ENCODE peak calls at places on chromosomes 16 and 17, in seven cellular contexts. S, Q, B, Y, J, O and K are unnamed samples. For H3K4me1, the result is how much of the 10 kb centered on the place peaks cover.

GRCh38 chr16:83859265-83859664 is 39.6 kb upstream of the MLYCD start:
- DNase-seq in Q (no peak), J (no peak), S (no peak), O (no peak), Y (no peak), B (no peak), K (no peak)

GRCh38 chr16:14289692-14290340 is 218.7 kb downstream of the MRTFB start:
- DNase-seq in B (peak), O (peak), J (peak), Y (no peak), Q (peak), S (peak), K (no peak)

GRCh38 chr16:66250686-66251405 is 115.6 kb upstream of the CDH5 start:
- DNase-seq in O (no peak), Y (peak), B (peak), J (peak), Q (peak), S (peak), K (peak)

GRCh38 chr17:78151514-78152008 is 5.4 kb downstream of the C17orf99 start:
- DNase-seq in Y (no peak), S (peak), O (no peak), J (peak), B (no peak), Q (no peak), K (no peak)

GRCh38 chr16:48523415-48524204 is 86.4 kb downstream of the N4BP1 start:
- DNase-seq in Q (no peak), O (no peak), Y (no peak), S (no peak), J (no peak), B (no peak), K (no peak)

GRCh38 chr17:75624714-75625345 is 8.4 kb upstream of the SMIM5 start:
- DNase-seq in O (no peak), Y (no peak), B (no peak), Q (no peak), J (no peak), S (no peak), K (no peak)

GRCh38 chr17:8312726-8313600 is 2.9 kb downstream of the ARHGEF15 start:
- DNase-seq in B (no peak), J (no peak), Q (no peak), S (no peak), O (no peak), Y (no peak), K (no peak)

GRCh38 chr17:39517224-39517623 is 55.9 kb downstream of the CDK12 start:
- DNase-seq in B (no peak), J (no peak), Y (no peak), S (peak), Q (no peak), O (no peak), K (no peak)

GRCh38 chr16:3074860-3075545 is 9.6 kb downstream of the IL32 start:
- DNase-seq in Y (no peak), S (no peak), O (no peak), J (no peak), B (no peak), Q (no peak), K (no peak)

GRCh38 chr17:3015890-3016289 is 47.5 kb downstream of the OR1D5 start:
- DNase-seq in B (no peak), J (peak), S (peak), O (no peak), Y (no peak), Q (peak), K (no peak)

GRCh38 chr17:3903051-3903825 is 10.4 kb upstream of the CAMKK1 start:
- DNase-seq in Y (no peak), S (no peak), O (no peak), Q (no peak), J (no peak), B (no peak), K (no peak)

GRCh38 chr16:57946181-57946801 is 24.6 kb downstream of the CNGB1 start:
- DNase-seq in O (no peak), Y (no peak), J (no peak), Q (peak), S (no peak), B (no peak), K (no peak)

GRCh38 chr17:56142325-56142724 is 10.9 kb upstream of the ANKFN1 start:
- DNase-seq in J (no peak), O (no peak), S (peak), Q (no peak), Y (no peak), B (peak), K (no peak)

GRCh38 chr17:39782980-39783379 is 45.2 kb downstream of the GRB7 start:
- DNase-seq in S (no peak), O (no peak), Y (no peak), Q (no peak), B (no peak), J (no peak), K (no peak)

GRCh38 chr16:3127745-3128144 is 7.1 kb upstream of the ZNF213 start:
- DNase-seq in Y (no peak), S (no peak), J (no peak), O (no peak), Q (no peak), B (no peak), K (no peak)

GRCh38 chr17:70855401-70856054 is 686.2 kb downstream of the KCNJ2 start:
- DNase-seq in J (peak), O (no peak), Y (no peak), B (peak), Q (no peak), S (peak), K (no peak)

GRCh38 chr17:41813699-41814124 is 908 bp downstream of the FKBP10 start:
- DNase-seq in O (no peak), B (no peak), Q (no peak), S (peak), Y (no peak), J (no peak), K (no peak)

GRCh38 chr17:70225272-70225671 is 55.9 kb downstream of the KCNJ2 start:
- DNase-seq in J (peak), Y (no peak), O (no peak), Q (no peak), B (no peak), S (no peak), K (no peak)

GRCh38 chr17:79633937-79634813 is 23.3 kb upstream of the RBFOX3 start:
- DNase-seq in J (no peak), O (peak), Y (peak), S (no peak), B (no peak), Q (no peak), K (peak)

GRCh38 chr16:3782566-3782965 is 65.2 kb upstream of the TRAP1 start:
- DNase-seq in S (no peak), J (no peak), O (no peak), Q (no peak), B (no peak), Y (no peak), K (no peak)

GRCh38 chr16:10676284-10676683 is 18.4 kb downstream of the TEKT5 start:
- DNase-seq in O (no peak), Y (no peak), B (no peak), Q (no peak), S (no peak), J (no peak), K (no peak)

GRCh38 chr16:19578378-19578851 is 22.9 kb downstream of the VPS35L start:
- DNase-seq in O (no peak), S (peak), J (no peak), B (no peak), Q (no peak), Y (no peak), K (no peak)

GRCh38 chr17:9324864-9325263 is 250.8 kb downstream of the STX8 start:
- DNase-seq in O (no peak), S (no peak), J (no peak), B (peak), Y (no peak), Q (no peak), K (no peak)

GRCh38 chr17:49101054-49101534 is 31.5 kb upstream of the B4GALNT2 start:
- DNase-seq in B (peak), Y (no peak), Q (peak), O (no peak), J (peak), S (peak), K (no peak)

GRCh38 chr16:68644715-68645493 is at the start of gene CDH3:
- DNase-seq in Y (peak), J (peak), S (peak), O (no peak), B (no peak), Q (peak), K (no peak)

GRCh38 chr16:57966986-57967385 is 3.9 kb downstream of the CNGB1 start:
- DNase-seq in S (no peak), O (no peak), B (no peak), J (no peak), Y (no peak), Q (no peak), K (no peak)

GRCh38 chr16:30677931-30678585 is 19.8 kb downstream of the FBRS start:
- DNase-seq in O (no peak), B (no peak), Y (no peak), Q (peak), J (no peak), S (no peak), K (no peak)

GRCh38 chr17:1919206-1919605 is 89.4 kb downstream of the RPA1 start:
- DNase-seq in B (no peak), J (no peak), O (no peak), Q (no peak), S (no peak), Y (no peak), K (no peak)

GRCh38 chr16:77788196-77789084 is at the start of gene VAT1L:
- DNase-seq in Y (no peak), Q (peak), S (peak), O (no peak), J (no peak), B (peak), K (peak)

GRCh38 chr17:64130559-64131001 is 636 bp upstream of the ERN1 start:
- DNase-seq in Y (peak), S (peak), Q (no peak), J (peak), B (peak), O (no peak), K (no peak)

GRCh38 chr16:84791501-84791900 is 28.3 kb upstream of the CRISPLD2 start:
- DNase-seq in S (no peak), O (no peak), Y (no peak), Q (no peak), J (no peak), B (no peak), K (no peak)

GRCh38 chr16:456891-457483 is 31.5 kb downstream of the RAB11FIP3 start:
- DNase-seq in B (peak), Q (no peak), O (no peak), Y (peak), J (no peak), S (peak), K (no peak)

GRCh38 chr17:57875109-57876022 is 25.5 kb upstream of the MRPS23 start:
- DNase-seq in Q (peak), J (peak), O (no peak), B (peak), Y (peak), S (peak), K (peak)

GRCh38 chr16:85733839-85734170 is 17.1 kb downstream of the C16orf74 start:
- DNase-seq in Y (no peak), J (no peak), Q (peak), B (no peak), S (no peak), O (no peak), K (no peak)

GRCh38 chr16:3112058-3112880 is at the start of gene ZNF205:
- DNase-seq in Q (peak), J (peak), B (peak), Y (peak), S (peak), O (no peak), K (peak)

GRCh38 chr17:74464730-74465377 is 1.6 kb upstream of the CD300A start:
- DNase-seq in Q (no peak), J (no peak), O (no peak), S (no peak), B (no peak), Y (no peak), K (no peak)

GRCh38 chr17:74466785-74467158 is 338 bp downstream of the CD300A start:
- DNase-seq in O (no peak), B (no peak), J (no peak), S (no peak), Q (no peak), Y (no peak), K (no peak)

GRCh38 chr17:74465378-74466110 is 890 bp upstream of the CD300A start:
- DNase-seq in S (no peak), J (no peak), Y (no peak), Q (no peak), O (no peak), B (no peak), K (no peak)

GRCh38 chr17:74466111-74466784 is at the start of gene CD300A:
- DNase-seq in O (no peak), J (no peak), Y (no peak), B (no peak), S (no peak), Q (no peak), K (peak)

DNA sequence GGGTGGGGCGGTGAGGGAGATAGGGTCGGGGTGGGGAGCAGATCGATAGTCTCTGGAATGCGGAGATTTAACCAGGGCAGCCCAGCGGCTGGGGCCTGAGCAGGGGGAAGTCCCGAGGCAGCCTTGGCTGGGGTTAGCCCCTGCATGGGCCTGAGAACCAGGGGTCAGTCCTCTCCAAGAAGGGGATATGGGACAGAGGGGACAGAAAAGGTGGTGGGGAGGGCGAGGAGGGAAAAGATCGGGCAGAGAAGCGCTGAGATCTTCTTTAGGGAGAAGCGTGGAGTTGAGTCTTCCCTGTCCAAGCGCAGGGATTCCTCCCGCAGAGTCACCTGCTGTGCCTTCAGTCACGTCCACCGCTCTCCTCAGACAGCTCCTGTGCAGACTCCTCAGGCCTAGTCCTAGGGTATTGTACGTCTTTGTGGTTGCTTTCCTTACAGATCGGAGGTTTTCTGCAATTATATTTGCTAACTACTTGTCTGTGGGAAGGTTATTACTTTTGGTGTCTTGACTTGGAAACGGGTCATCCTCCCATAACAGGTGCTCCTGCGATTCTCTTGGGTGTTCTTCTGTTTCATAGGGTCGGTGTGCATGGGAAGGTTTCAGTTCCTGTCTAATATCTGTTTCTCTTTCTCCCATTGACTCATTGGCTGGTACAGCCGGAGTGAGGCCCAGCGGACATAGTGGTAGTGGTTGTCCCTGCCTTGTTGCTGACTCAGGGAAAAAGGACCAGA is 952 bp downstream of the CD300A start:
- DNase-seq in Q (no peak), O (no peak), J (no peak), B (no peak), Y (no peak), S (no peak), K (no peak)
- H3K4me3 ChIP-seq in Q (no peak), O (peak), J (no peak), B (no peak), Y (no peak), S (no peak), K (peak)

DNA sequence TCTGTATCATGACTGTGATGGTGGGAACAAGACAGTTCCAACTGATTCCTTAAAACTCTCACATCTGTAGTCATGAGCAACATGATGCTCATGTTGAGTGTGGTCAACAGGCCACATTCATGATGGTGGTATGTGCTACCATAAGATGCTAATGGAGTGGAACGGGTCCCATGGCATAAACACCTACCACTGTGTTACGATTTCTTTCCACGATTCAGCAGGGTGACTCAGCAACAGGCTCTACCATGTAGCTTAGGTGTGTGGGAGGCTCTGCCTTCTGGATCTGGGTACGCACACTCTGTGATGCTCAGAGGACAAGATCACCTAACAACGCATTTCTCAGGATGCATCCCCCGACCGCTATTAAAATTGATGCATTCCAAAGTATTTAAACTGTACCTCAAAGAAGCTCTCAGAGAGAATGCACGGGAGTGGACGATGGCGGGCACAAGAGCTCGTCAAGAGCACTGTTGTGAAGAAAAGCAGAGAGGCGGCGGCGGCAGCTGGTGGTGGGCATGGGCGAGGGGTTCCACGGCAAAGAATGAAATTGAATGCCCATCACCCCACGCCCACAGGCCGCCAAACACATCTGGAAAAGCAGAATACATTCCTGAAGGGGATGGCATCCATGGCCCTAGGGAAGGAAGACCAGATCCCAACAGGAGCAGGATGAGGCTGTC is 133.3 kb downstream of the ZNF778 start:
- DNase-seq in S (peak), J (no peak), Q (no peak), O (no peak), Y (no peak), B (no peak), K (no peak)
- H3K4me1 ChIP-seq in S (under half), J (under half), Q (under half), O (half or more), Y (under half), B (under half), K (half or more)

DNA sequence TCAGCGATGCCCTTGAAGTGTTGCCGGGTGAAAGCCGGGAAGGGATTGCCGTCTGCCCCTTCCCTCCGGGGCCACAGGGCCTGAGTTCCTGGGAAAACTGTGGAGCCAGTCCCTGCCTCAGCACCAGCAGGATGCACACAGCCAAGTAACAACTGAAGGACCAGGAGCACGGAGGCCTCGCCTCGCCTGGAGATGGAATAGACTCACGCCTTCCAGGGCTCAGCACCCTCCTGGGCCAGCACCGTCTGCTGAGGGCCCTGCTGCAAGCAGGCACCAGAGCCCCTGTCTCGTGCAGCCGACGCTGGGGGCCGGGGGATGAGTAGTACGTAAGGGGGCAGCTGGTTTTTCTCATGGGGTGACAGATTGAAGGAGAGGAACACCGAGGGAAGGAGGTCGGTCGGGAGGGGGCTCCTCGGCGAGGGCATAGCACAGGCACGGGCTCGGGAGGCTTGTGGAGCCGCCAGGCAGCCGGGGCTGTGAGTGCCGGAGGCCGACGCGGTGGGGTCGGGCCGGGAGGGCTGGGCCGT is 6.4 kb downstream of the CBFA2T3 start:
- DNase-seq in Q (no peak), B (no peak), Y (no peak), J (no peak), O (no peak), S (no peak), K (no peak)
- H3K4me3 ChIP-seq in Q (no peak), B (no peak), Y (no peak), J (no peak), O (no peak), S (no peak), K (no peak)

GRCh38 chr17:44213403-44214229 is 5.9 kb downstream of the UBTF start:
- DNase-seq in Y (no peak), B (no peak), Q (no peak), J (no peak), S (no peak), O (no peak), K (no peak)
- H3K4me1 ChIP-seq in Y (under half), B (under half), Q (under half), J (under half), S (under half), O (under half), K (under half)

DNA sequence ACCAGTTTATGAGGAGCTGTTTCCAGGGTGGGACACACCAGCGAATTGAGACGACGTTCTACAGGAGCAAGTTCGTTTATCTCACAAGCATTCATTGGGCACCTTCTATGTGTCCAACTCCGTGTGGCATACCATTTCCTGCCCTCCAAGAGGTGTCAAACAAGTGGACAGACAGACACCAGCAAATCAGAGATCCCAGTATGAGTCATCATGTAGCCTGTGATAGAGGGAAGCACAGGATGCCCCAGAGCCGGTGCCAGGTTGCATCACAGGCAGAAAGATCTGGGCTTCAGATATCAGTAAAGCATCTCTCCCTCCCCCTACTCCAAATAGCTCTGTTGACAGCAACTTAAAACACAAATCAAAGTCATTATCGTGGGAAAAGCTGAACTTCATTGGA is 31.8 kb upstream of the MAF start:
- DNase-seq in B (no peak), S (no peak), J (no peak), Y (no peak), Q (peak), O (no peak), K (no peak)
- H3K4me3 ChIP-seq in B (no peak), S (no peak), J (no peak), Y (no peak), Q (no peak), O (no peak), K (no peak)

GRCh38 chr16:20905576-20905975 is 5.0 kb downstream of the LYRM1 start:
- DNase-seq in Q (no peak), Y (no peak), S (peak), B (no peak), J (no peak), O (no peak), K (no peak)
- H3K4me1 ChIP-seq in Q (under half), Y (under half), S (half or more), B (under half), J (half or more), O (half or more), K (half or more)

GRCh38 chr16:73019456-73020362 is 28.2 kb downstream of the ZFHX3 start:
- DNase-seq in O (no peak), B (peak), Q (no peak), J (peak), Y (no peak), S (peak), K (no peak)
- H3K4me3 ChIP-seq in O (no peak), B (peak), Q (no peak), J (peak), Y (no peak), S (peak), K (peak)

GRCh38 chr16:31874354-31875111 is 926 bp downstream of the ZNF267 start:
- DNase-seq in Y (no peak), S (peak), J (peak), O (no peak), Q (no peak), B (peak), K (no peak)
- H3K4me1 ChIP-seq in Y (under half), S (under half), J (under half), O (half or more), Q (under half), B (under half), K (half or more)

DNA sequence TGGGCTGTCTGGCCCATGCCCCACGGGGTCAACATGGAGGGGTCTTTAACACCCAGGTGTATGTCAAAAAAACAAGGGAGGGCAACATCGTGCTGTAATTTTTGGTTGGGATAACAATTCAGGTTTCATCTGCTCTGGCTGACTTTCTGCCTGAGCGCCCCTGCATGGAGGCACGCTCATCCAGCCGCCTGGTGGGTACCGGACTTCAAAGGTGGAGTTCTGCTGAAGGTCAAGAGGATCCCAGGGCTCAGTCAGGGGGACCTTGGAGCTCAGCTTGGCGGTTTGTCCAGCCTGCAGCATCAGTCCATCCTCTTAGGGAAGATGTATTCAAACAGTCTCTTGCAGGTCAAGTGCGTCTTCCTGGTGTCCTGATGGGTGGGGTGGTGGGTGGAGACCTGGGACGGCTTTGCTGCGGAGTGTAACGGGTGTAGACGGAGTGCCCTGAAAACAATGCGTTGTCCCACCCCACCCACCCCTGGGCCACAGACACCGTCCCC is 5.4 kb upstream of the SGF29 start:
- DNase-seq in J (no peak), S (no peak), B (no peak), Y (no peak), O (no peak), Q (no peak), K (no peak)
- H3K4me3 ChIP-seq in J (no peak), S (no peak), B (no peak), Y (no peak), O (no peak), Q (no peak), K (no peak)